ENCODE peak calls at places on chromosomes 11 and 22, in six cellular contexts. A is stomach, O is AG10803, K is mammary epithelial cell, H is breast epithelium, J is IMR-90. Q is an unnamed sample.

GRCh38 chr11:33375236-33375635 is 118.1 kb downstream of the HIPK3 start:
- DNase-seq in J (no peak), A (no peak), O (no peak), H (no peak), K (no peak), Q (no peak)

GRCh38 chr11:113877673-113878060 is 2.3 kb upstream of the USP28 start:
- DNase-seq in O (no peak), J (no peak), K (no peak), A (no peak), H (no peak), Q (no peak)

GRCh38 chr22:26553056-26553752 is 36.7 kb downstream of the TPST2 start:
- DNase-seq in K (peak), J (peak), A (no peak), H (no peak), O (peak), Q (peak)

GRCh38 chr11:68993546-68993945 is 12.8 kb upstream of the MRGPRD start:
- DNase-seq in O (no peak), A (no peak), K (no peak), H (peak), J (no peak), Q (no peak)

GRCh38 chr11:73570415-73571114 is 27.3 kb downstream of the FAM168A start:
- DNase-seq in J (peak), K (peak), A (no peak), H (no peak), O (peak), Q (no peak)

GRCh38 chr22:45937960-45938359 is 39.0 kb downstream of the WNT7B start:
- DNase-seq in A (no peak), H (no peak), K (no peak), O (no peak), J (no peak), Q (no peak)

GRCh38 chr11:4626207-4627105 is 10.8 kb upstream of the OR51D1 start:
- DNase-seq in A (peak), J (peak), O (peak), H (no peak), K (peak), Q (no peak)

GRCh38 chr11:130602700-130603584 is 154.5 kb downstream of the ADAMTS15 start:
- DNase-seq in A (no peak), J (no peak), K (no peak), H (no peak), O (no peak), Q (no peak)

GRCh38 chr11:106091480-106092123 is 14.1 kb downstream of the AASDHPPT start:
- DNase-seq in O (peak), A (no peak), H (no peak), K (peak), J (peak), Q (peak)

GRCh38 chr22:49616356-49617231 is 211.1 kb downstream of the BRD1 start:
- DNase-seq in O (no peak), A (no peak), J (no peak), H (no peak), K (no peak), Q (no peak)

GRCh38 chr11:118274184-118274583 is 10.1 kb upstream of the MPZL2 start:
- DNase-seq in O (no peak), J (no peak), A (no peak), K (no peak), H (no peak), Q (no peak)

GRCh38 chr22:44224166-44224565 is 43.4 kb downstream of the PARVG start:
- DNase-seq in H (no peak), J (no peak), O (no peak), A (no peak), K (peak), Q (no peak)

GRCh38 chr11:73939096-73939495 is 11.7 kb upstream of the DNAJB13 start:
- DNase-seq in K (peak), H (no peak), J (no peak), O (peak), A (no peak), Q (no peak)

GRCh38 chr11:61768376-61769076 is 16.1 kb downstream of the MYRF start:
- DNase-seq in K (no peak), A (peak), J (no peak), H (no peak), O (no peak), Q (no peak)

GRCh38 chr11:32438883-32439487 is 3.6 kb upstream of the WT1 start:
- DNase-seq in A (no peak), J (no peak), O (no peak), H (no peak), K (no peak), Q (no peak)

GRCh38 chr22:26968873-26969272 is 311.5 kb downstream of the MIAT start:
- DNase-seq in H (no peak), J (no peak), K (peak), O (peak), A (no peak), Q (no peak)

GRCh38 chr11:130868865-130869264 is 47.4 kb downstream of the SNX19 start:
- DNase-seq in J (no peak), A (no peak), H (no peak), O (no peak), K (no peak), Q (no peak)

GRCh38 chr11:6320411-6321207 is at the start of gene CAVIN3:
- DNase-seq in A (peak), O (peak), K (peak), J (peak), H (peak), Q (no peak)

GRCh38 chr11:128513915-128514681 is 73.3 kb downstream of the ETS1 start:
- DNase-seq in K (no peak), J (no peak), A (no peak), H (no peak), O (no peak), Q (no peak)

GRCh38 chr11:130020323-130020722 is 17.7 kb upstream of the PRDM10 start:
- DNase-seq in K (no peak), A (no peak), H (no peak), J (peak), O (peak), Q (no peak)

GRCh38 chr11:32229566-32230240 is 138.8 kb downstream of the RCN1 start:
- DNase-seq in K (no peak), H (no peak), J (no peak), A (no peak), O (no peak), Q (no peak)

GRCh38 chr22:17262976-17263375 is 43.7 kb upstream of the ADA2 start:
- DNase-seq in H (no peak), K (no peak), A (no peak), O (no peak), J (no peak), Q (no peak)

GRCh38 chr11:4066960-4067359 is 27.6 kb upstream of the RRM1 start:
- DNase-seq in K (no peak), J (no peak), A (no peak), H (no peak), O (no peak), Q (no peak)

GRCh38 chr11:10742460-10743208 is 8.4 kb upstream of the CTR9 start:
- DNase-seq in J (peak), A (no peak), H (no peak), O (peak), K (peak), Q (peak)

GRCh38 chr11:107819361-107820014 is 39.1 kb downstream of the SLC35F2 start:
- DNase-seq in K (no peak), J (peak), A (no peak), O (no peak), H (no peak), Q (no peak)

GRCh38 chr11:11620251-11620965 is 1.4 kb downstream of the GALNT18 start:
- DNase-seq in J (peak), A (peak), H (peak), O (no peak), K (peak), Q (no peak)

GRCh38 chr11:129813216-129813791 is 2.3 kb upstream of the TMEM45B start:
- DNase-seq in H (no peak), O (no peak), J (no peak), K (no peak), A (no peak), Q (no peak)

GRCh38 chr11:89498845-89499448 is 7.8 kb upstream of the NOX4 start:
- DNase-seq in H (no peak), O (no peak), K (no peak), A (no peak), J (no peak), Q (no peak)

GRCh38 chr11:59271247-59271755 is 58.6 kb upstream of the MPEG1 start:
- DNase-seq in J (no peak), K (no peak), A (no peak), O (no peak), H (no peak), Q (no peak)
- H3K4me3 ChIP-seq in J (no peak), K (no peak), A (no peak), O (no peak), H (no peak), Q (no peak)

DNA sequence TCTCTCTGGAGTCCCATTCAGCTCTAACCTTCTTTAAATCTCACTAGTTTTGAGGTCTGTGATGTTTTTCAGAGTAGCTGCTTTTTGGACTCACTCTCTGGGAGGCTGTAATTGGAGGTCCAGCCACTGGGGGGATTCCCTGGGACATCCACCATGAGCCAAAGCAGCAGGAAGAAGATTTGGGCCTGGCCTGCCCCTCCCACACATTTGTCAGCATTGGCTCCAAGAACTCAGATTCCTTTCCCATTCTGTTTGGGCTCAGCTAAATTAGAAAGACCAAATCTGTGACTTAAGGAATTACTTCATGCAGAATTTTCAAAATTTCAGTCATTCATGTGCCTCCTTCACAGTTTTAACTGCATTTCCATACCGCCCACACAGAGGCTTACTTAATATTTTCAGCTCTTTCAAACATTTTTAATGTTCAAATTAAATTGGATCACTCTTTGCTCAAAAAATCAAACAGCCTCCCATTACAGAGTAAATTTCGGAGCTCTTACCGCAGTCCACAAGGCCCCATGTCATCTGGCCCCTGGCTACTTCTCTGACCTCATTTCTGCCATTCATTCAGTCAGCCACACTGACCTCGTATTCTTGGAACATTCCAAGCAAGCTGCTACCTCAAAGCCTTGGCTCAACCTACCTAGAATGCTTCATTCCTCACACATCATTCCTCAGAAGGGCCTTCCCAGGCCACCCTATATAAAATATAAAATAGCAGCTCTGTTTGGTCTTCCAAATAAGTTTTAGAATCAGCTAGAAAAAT is 54.5 kb upstream of the RRAS2 start:
- DNase-seq in A (no peak), K (peak), H (no peak), J (peak), O (peak), Q (no peak)
- TF ChIP-seq CTCF in A (no peak), K (peak), H (no peak), J (peak), O (peak), Q (peak)

DNA sequence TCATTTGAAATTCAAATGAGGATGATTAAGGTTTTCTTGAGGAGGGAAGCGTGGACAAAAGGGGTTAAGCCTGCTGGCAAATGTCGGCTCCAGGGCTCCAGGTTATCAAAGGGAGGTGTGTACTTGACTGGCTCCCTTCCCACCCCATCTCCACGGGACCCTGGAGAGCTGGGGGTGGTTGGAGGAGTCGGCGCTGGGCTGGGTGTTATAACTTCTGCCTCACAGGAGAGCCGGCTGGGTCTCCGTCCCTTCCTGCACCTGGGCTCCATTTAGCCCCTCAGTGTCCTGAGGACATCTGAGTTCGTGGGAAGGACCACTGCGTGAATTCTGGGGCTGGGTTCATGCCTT is 15.6 kb downstream of the POU2F3 start:
- DNase-seq in O (no peak), H (no peak), K (no peak), A (no peak), J (no peak), Q (no peak)
- H3K4me3 ChIP-seq in O (no peak), H (no peak), K (no peak), A (no peak), J (no peak), Q (no peak)

GRCh38 chr11:78046486-78046854 is 17.2 kb upstream of the THRSP start:
- DNase-seq in O (no peak), J (no peak), A (no peak), H (no peak), K (no peak), Q (no peak)
- TF ChIP-seq CTCF in O (no peak), J (no peak), A (no peak), H (no peak), K (no peak), Q (no peak)

GRCh38 chr11:75474878-75475766 is 42.1 kb upstream of the KLHL35 start:
- DNase-seq in K (no peak), A (peak), H (no peak), J (peak), O (peak), Q (no peak)
- H3K4me3 ChIP-seq in K (no peak), A (no peak), H (peak), J (peak), O (no peak), Q (no peak)

DNA sequence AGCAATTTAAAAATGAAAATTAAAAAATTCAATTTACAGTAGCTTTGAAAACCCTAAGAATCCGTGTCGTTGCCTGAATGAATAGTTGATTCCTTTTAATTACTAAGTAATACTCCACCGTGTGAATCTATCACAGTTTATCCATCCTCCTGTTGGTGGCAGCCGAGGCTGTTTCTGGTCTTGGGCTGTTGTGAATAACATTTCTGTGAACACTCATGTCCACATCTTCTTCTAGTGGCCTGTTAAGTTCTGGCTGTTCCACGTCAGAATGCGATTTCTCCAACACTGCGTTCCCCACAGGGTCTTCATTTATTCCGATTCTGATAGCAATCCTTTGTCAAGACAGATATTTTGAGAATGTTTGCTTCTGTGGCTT is 223.0 kb downstream of the TBC1D22A start:
- DNase-seq in O (no peak), A (no peak), J (no peak), K (no peak), H (no peak), Q (no peak)
- TF ChIP-seq CTCF in O (peak), A (no peak), J (peak), K (no peak), H (no peak), Q (peak)

GRCh38 chr22:20080776-20081654 is 974 bp downstream of the DGCR8 start:
- DNase-seq in O (peak), H (no peak), A (no peak), K (peak), J (peak), Q (peak)
- H3K4me3 ChIP-seq in O (peak), H (peak), A (peak), K (peak), J (peak), Q (peak)

Q was measured in AG09309.